ENCODE peak calls at places on chromosomes 11 and 22, in seven cellular contexts. One of them, this sample, is unnamed.

GRCh38 chr22:31106651-31107205 is 640 bp downstream of the SELENOM start:
- DNase-seq in HepG2: no peak
- DNase-seq in heart left ventricle: peak; percentile 52
- DNase-seq in fibroblast of lung: peak; percentile 39
- DNase-seq in adipocyte: peak; percentile 65
- DNase-seq in IMR-90: peak; percentile 55
- DNase-seq in CD8-positive, alpha-beta memory T cell: no peak
- DNase-seq in this sample: no peak

GRCh38 chr11:109586789-109587188 is 164.8 kb downstream of the C11orf87 start:
- DNase-seq in IMR-90: no peak
- DNase-seq in HepG2: no peak
- DNase-seq in fibroblast of lung: no peak
- DNase-seq in CD8-positive, alpha-beta memory T cell: no peak
- DNase-seq in adipocyte: no peak
- DNase-seq in heart left ventricle: no peak
- DNase-seq in this sample: no peak

GRCh38 chr11:70895061-70895670 is 357.2 kb downstream of the SHANK2 start:
- DNase-seq in heart left ventricle: no peak
- DNase-seq in CD8-positive, alpha-beta memory T cell: no peak
- DNase-seq in HepG2: no peak
- DNase-seq in fibroblast of lung: no peak
- DNase-seq in IMR-90: no peak
- DNase-seq in adipocyte: no peak
- DNase-seq in this sample: no peak

GRCh38 chr11:110196884-110197420 is 99.5 kb downstream of the RDX start:
- DNase-seq in CD8-positive, alpha-beta memory T cell: no peak
- DNase-seq in HepG2: no peak
- DNase-seq in fibroblast of lung: no peak
- DNase-seq in IMR-90: no peak
- DNase-seq in adipocyte: no peak
- DNase-seq in heart left ventricle: no peak
- DNase-seq in this sample: no peak

GRCh38 chr11:128613300-128613995 is 26.1 kb upstream of the ETS1 start:
- DNase-seq in CD8-positive, alpha-beta memory T cell: no peak
- DNase-seq in adipocyte: no peak
- DNase-seq in fibroblast of lung: no peak
- DNase-seq in HepG2: no peak
- DNase-seq in IMR-90: no peak
- DNase-seq in heart left ventricle: no peak
- DNase-seq in this sample: no peak

GRCh38 chr11:128451651-128452470 is 135.5 kb downstream of the ETS1 start:
- DNase-seq in heart left ventricle: peak; percentile 74
- DNase-seq in IMR-90: peak; percentile 57
- DNase-seq in HepG2: peak; percentile 82
- DNase-seq in CD8-positive, alpha-beta memory T cell: no peak
- DNase-seq in adipocyte: peak; percentile 80
- DNase-seq in fibroblast of lung: peak; percentile 81
- DNase-seq in this sample: no peak

GRCh38 chr11:20089796-20090653 is 70.2 kb downstream of the DBX1 start:
- DNase-seq in heart left ventricle: peak; percentile 47
- DNase-seq in CD8-positive, alpha-beta memory T cell: no peak
- DNase-seq in HepG2: peak; percentile 32
- DNase-seq in adipocyte: peak; percentile 55
- DNase-seq in IMR-90: peak; percentile 71
- DNase-seq in fibroblast of lung: peak; percentile 80
- DNase-seq in this sample: peak; percentile 35

GRCh38 chr11:7019500-7020182 is 505 bp downstream of the ZNF214 start:
- DNase-seq in IMR-90: peak; percentile 20
- DNase-seq in adipocyte: peak; percentile 59
- DNase-seq in CD8-positive, alpha-beta memory T cell: no peak
- DNase-seq in HepG2: no peak
- DNase-seq in fibroblast of lung: peak; percentile 39
- DNase-seq in heart left ventricle: peak; percentile 18
- DNase-seq in this sample: no peak

GRCh38 chr11:123173040-123173855 is 21.8 kb downstream of the CLMP start:
- DNase-seq in HepG2: no peak
- DNase-seq in CD8-positive, alpha-beta memory T cell: no peak
- DNase-seq in fibroblast of lung: peak; percentile 100
- DNase-seq in adipocyte: peak; percentile 94
- DNase-seq in heart left ventricle: no peak
- DNase-seq in IMR-90: peak; percentile 100
- DNase-seq in this sample: no peak

GRCh38 chr22:30178180-30179126 is 68.1 kb downstream of the LIF start:
- DNase-seq in IMR-90: no peak
- DNase-seq in fibroblast of lung: no peak
- DNase-seq in adipocyte: no peak
- DNase-seq in HepG2: no peak
- DNase-seq in heart left ventricle: no peak
- DNase-seq in CD8-positive, alpha-beta memory T cell: no peak
- DNase-seq in this sample: no peak

GRCh38 chr11:61460986-61461385 is 31.1 kb downstream of the SDHAF2 start:
- DNase-seq in HepG2: no peak
- DNase-seq in heart left ventricle: no peak
- DNase-seq in adipocyte: no peak
- DNase-seq in fibroblast of lung: no peak
- DNase-seq in IMR-90: no peak
- DNase-seq in CD8-positive, alpha-beta memory T cell: no peak
- DNase-seq in this sample: no peak

GRCh38 chr11:63554901-63555218 is 8.3 kb downstream of the PLAAT2 start:
- DNase-seq in IMR-90: no peak
- DNase-seq in CD8-positive, alpha-beta memory T cell: no peak
- DNase-seq in adipocyte: no peak
- DNase-seq in fibroblast of lung: no peak
- DNase-seq in heart left ventricle: no peak
- DNase-seq in HepG2: no peak
- DNase-seq in this sample: no peak

GRCh38 chr11:2698386-2699184 is 1.2 kb downstream of the KCNQ1OT1 start:
- DNase-seq in IMR-90: no peak
- DNase-seq in HepG2: no peak
- DNase-seq in fibroblast of lung: no peak
- DNase-seq in adipocyte: peak; percentile 28
- DNase-seq in heart left ventricle: no peak
- DNase-seq in CD8-positive, alpha-beta memory T cell: no peak
- DNase-seq in this sample: peak; percentile 32

GRCh38 chr11:107243929-107244328 is 213.7 kb downstream of the CWF19L2 start:
- DNase-seq in heart left ventricle: no peak
- DNase-seq in adipocyte: no peak
- DNase-seq in HepG2: peak; percentile 59
- DNase-seq in fibroblast of lung: no peak
- DNase-seq in IMR-90: no peak
- DNase-seq in CD8-positive, alpha-beta memory T cell: no peak
- DNase-seq in this sample: no peak

GRCh38 chr11:119293461-119293860 is 23.5 kb downstream of the MCAM start:
- DNase-seq in heart left ventricle: no peak
- DNase-seq in fibroblast of lung: no peak
- DNase-seq in HepG2: no peak
- DNase-seq in CD8-positive, alpha-beta memory T cell: no peak
- DNase-seq in IMR-90: no peak
- DNase-seq in adipocyte: no peak
- DNase-seq in this sample: no peak

GRCh38 chr11:102225689-102226562 is 91.4 kb upstream of the BIRC3 start:
- DNase-seq in IMR-90: peak; percentile 97
- DNase-seq in fibroblast of lung: peak; percentile 99
- DNase-seq in CD8-positive, alpha-beta memory T cell: no peak
- DNase-seq in adipocyte: peak; percentile 73
- DNase-seq in HepG2: peak; percentile 28
- DNase-seq in heart left ventricle: no peak
- DNase-seq in this sample: no peak

GRCh38 chr11:46363455-46363920 is 16.2 kb downstream of the DGKZ start:
- DNase-seq in CD8-positive, alpha-beta memory T cell: no peak
- DNase-seq in fibroblast of lung: peak; percentile 57
- DNase-seq in IMR-90: peak; percentile 33
- DNase-seq in heart left ventricle: peak; percentile 76
- DNase-seq in HepG2: no peak
- DNase-seq in adipocyte: peak; percentile 30
- DNase-seq in this sample: no peak

GRCh38 chr11:113114452-113115027 is 153.3 kb downstream of the NCAM1 start:
- DNase-seq in HepG2: peak; percentile 3
- DNase-seq in adipocyte: peak; percentile 40
- DNase-seq in heart left ventricle: peak; percentile 49
- DNase-seq in CD8-positive, alpha-beta memory T cell: no peak
- DNase-seq in fibroblast of lung: peak; percentile 46
- DNase-seq in IMR-90: peak; percentile 8
- DNase-seq in this sample: peak; percentile 71

GRCh38 chr22:46936378-46936916 is 174.0 kb downstream of the TBC1D22A start:
- DNase-seq in adipocyte: peak; percentile 5
- DNase-seq in HepG2: peak; percentile 76
- DNase-seq in IMR-90: no peak
- DNase-seq in fibroblast of lung: peak; percentile 48
- DNase-seq in heart left ventricle: no peak
- DNase-seq in CD8-positive, alpha-beta memory T cell: no peak
- DNase-seq in this sample: no peak

GRCh38 chr11:31841435-31841834 is 30.3 kb upstream of the PAX6 start:
- DNase-seq in HepG2: no peak
- DNase-seq in heart left ventricle: no peak
- DNase-seq in adipocyte: no peak
- DNase-seq in CD8-positive, alpha-beta memory T cell: no peak
- DNase-seq in IMR-90: no peak
- DNase-seq in fibroblast of lung: no peak
- DNase-seq in this sample: no peak

GRCh38 chr11:961921-962320 is 36.3 kb downstream of the AP2A2 start:
- DNase-seq in fibroblast of lung: no peak
- DNase-seq in heart left ventricle: no peak
- DNase-seq in IMR-90: no peak
- DNase-seq in CD8-positive, alpha-beta memory T cell: no peak
- DNase-seq in adipocyte: no peak
- DNase-seq in HepG2: no peak
- DNase-seq in this sample: no peak
- H3K36me3 ChIP-seq in fibroblast of lung: no peaks in the 10 kb centered on the region
- H3K36me3 ChIP-seq in heart left ventricle: no peaks in the 10 kb centered on the region
- H3K36me3 ChIP-seq in IMR-90: peaks cover 33% of the 10 kb centered on the region
- H3K36me3 ChIP-seq in CD8-positive, alpha-beta memory T cell: peaks cover 7% of the 10 kb centered on the region
- H3K36me3 ChIP-seq in adipocyte: peaks cover 39% of the 10 kb centered on the region
- H3K36me3 ChIP-seq in HepG2: peaks cover 16% of the 10 kb centered on the region
- H3K36me3 ChIP-seq in this sample: no peaks in the 10 kb centered on the region

GRCh38 chr22:50440544-50441249 is 34.1 kb downstream of the SBF1 start:
- DNase-seq in IMR-90: no peak
- DNase-seq in CD8-positive, alpha-beta memory T cell: no peak
- DNase-seq in heart left ventricle: no peak
- DNase-seq in adipocyte: no peak
- DNase-seq in fibroblast of lung: no peak
- DNase-seq in HepG2: no peak
- DNase-seq in this sample: no peak
- H3K36me3 ChIP-seq in IMR-90: peaks cover 74% of the 10 kb centered on the region
- H3K36me3 ChIP-seq in CD8-positive, alpha-beta memory T cell: peaks cover 5% of the 10 kb centered on the region
- H3K36me3 ChIP-seq in heart left ventricle: no peaks in the 10 kb centered on the region
- H3K36me3 ChIP-seq in adipocyte: peaks cover 76% of the 10 kb centered on the region
- H3K36me3 ChIP-seq in fibroblast of lung: peaks cover 33% of the 10 kb centered on the region
- H3K36me3 ChIP-seq in HepG2: peaks cover 47% of the 10 kb centered on the region
- H3K36me3 ChIP-seq in this sample: no peaks in the 10 kb centered on the region

DNA sequence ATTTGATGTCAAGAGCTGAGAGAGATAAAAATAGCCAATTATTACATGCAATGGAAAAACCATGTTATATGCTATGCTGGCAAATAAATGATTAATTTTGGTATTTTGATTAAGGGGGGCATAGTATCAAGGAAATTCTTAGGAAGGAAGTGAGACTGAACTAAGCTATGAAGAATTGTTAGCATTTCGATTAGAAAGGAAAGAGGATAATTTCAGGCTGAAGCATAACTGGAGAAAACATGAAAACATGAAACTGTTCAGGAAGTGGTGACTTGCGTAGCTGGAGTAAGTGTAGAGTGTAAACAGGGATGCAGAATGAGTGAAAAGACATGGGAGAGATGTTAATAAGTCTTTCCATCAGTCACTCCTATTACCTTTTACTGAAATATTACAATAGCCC is 6.4 kb downstream of the ACRV1 start:
- DNase-seq in fibroblast of lung: no peak
- DNase-seq in adipocyte: no peak
- DNase-seq in heart left ventricle: no peak
- DNase-seq in HepG2: no peak
- DNase-seq in CD8-positive, alpha-beta memory T cell: no peak
- DNase-seq in IMR-90: no peak
- DNase-seq in this sample: no peak
- H3K36me3 ChIP-seq in fibroblast of lung: no peaks in the 10 kb centered on the region
- H3K36me3 ChIP-seq in adipocyte: no peaks in the 10 kb centered on the region
- H3K36me3 ChIP-seq in heart left ventricle: no peaks in the 10 kb centered on the region
- H3K36me3 ChIP-seq in HepG2: peaks cover 3% of the 10 kb centered on the region
- H3K36me3 ChIP-seq in CD8-positive, alpha-beta memory T cell: no peaks in the 10 kb centered on the region
- H3K36me3 ChIP-seq in IMR-90: peaks cover 4% of the 10 kb centered on the region
- H3K36me3 ChIP-seq in this sample: peaks cover 6% of the 10 kb centered on the region

GRCh38 chr22:42282252-42282942 is 11.9 kb upstream of the TCF20 start:
- DNase-seq in fibroblast of lung: no peak
- DNase-seq in HepG2: peak; percentile 67
- DNase-seq in heart left ventricle: no peak
- DNase-seq in CD8-positive, alpha-beta memory T cell: no peak
- DNase-seq in adipocyte: no peak
- DNase-seq in IMR-90: no peak
- DNase-seq in this sample: no peak

GRCh38 chr22:42284643-42285181 is 14.3 kb upstream of the TCF20 start:
- DNase-seq in adipocyte: no peak
- DNase-seq in IMR-90: no peak
- DNase-seq in CD8-positive, alpha-beta memory T cell: no peak
- DNase-seq in HepG2: no peak
- DNase-seq in heart left ventricle: no peak
- DNase-seq in fibroblast of lung: no peak
- DNase-seq in this sample: no peak

GRCh38 chr22:42284230-42284591 is 13.8 kb upstream of the TCF20 start:
- DNase-seq in IMR-90: no peak
- DNase-seq in adipocyte: no peak
- DNase-seq in heart left ventricle: no peak
- DNase-seq in HepG2: no peak
- DNase-seq in CD8-positive, alpha-beta memory T cell: no peak
- DNase-seq in fibroblast of lung: no peak
- DNase-seq in this sample: no peak

GRCh38 chr22:42282943-42283287 is 12.5 kb upstream of the TCF20 start:
- DNase-seq in adipocyte: no peak
- DNase-seq in fibroblast of lung: no peak
- DNase-seq in HepG2: no peak
- DNase-seq in heart left ventricle: no peak
- DNase-seq in CD8-positive, alpha-beta memory T cell: no peak
- DNase-seq in IMR-90: no peak
- DNase-seq in this sample: no peak

DNA sequence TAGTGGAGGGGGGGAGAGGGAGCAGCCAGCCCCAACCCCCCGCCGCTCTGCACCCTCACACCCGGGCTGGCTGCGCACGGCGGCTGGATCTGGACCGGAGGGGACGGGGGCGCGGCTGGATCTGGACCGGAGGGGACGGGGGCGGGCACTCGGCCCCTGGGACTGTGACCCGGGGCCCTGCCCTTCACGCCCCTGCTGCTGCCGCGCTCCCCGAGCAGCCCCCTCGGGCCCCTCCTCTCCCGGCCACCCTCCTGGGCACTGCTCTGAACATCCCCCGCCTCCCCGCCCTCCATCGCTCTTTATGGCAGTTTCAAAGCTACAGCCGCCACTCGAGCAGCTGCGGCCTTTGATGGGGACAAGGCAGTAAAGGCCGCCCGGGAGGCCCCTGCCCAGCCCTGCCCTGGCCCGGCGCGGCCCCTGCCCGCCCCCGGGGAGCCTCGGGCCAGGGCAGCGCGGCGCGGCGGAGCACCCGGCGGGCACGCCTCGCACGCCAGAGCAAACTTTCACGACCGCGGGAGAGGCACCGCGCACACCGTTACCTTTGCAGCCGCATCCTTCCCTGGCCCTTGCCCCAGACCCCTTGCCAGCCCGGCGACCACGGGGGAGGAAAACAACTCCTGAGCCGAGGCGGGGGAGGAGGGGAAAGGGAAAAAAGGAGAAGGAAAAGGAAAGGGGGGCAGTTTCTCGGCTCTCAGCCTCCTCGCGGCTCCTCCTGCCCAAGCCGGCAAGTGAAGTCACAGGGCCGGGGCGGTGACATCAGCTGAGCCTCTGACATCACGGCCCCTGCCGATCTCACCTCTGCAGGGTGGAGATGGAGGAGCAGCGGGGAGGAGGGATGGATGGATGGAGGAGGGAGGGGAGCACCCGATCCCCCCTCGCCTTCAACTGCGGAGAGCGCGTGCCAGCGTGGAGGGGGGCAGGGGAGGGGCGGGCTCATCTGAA is 13.1 kb upstream of the TCF20 start:
- DNase-seq in IMR-90: no peak
- DNase-seq in fibroblast of lung: peak; percentile 20
- DNase-seq in HepG2: no peak
- DNase-seq in CD8-positive, alpha-beta memory T cell: no peak
- DNase-seq in heart left ventricle: no peak
- DNase-seq in adipocyte: peak; percentile 39
- DNase-seq in this sample: peak; percentile 88
- H3K36me3 ChIP-seq in IMR-90: no peaks in the 10 kb centered on the region
- H3K36me3 ChIP-seq in fibroblast of lung: no peaks in the 10 kb centered on the region
- H3K36me3 ChIP-seq in HepG2: no peaks in the 10 kb centered on the region
- H3K36me3 ChIP-seq in CD8-positive, alpha-beta memory T cell: no peaks in the 10 kb centered on the region
- H3K36me3 ChIP-seq in heart left ventricle: no peaks in the 10 kb centered on the region
- H3K36me3 ChIP-seq in adipocyte: no peaks in the 10 kb centered on the region
- H3K36me3 ChIP-seq in this sample: peaks cover 2% of the 10 kb centered on the region